ENCODE peak calls at places on chromosomes 7 and 10, in seven cellular contexts. One of them, this sample, is unnamed.

GRCh38 chr10:89233033-89233432 is 18.5 kb downstream of the LIPA start:
- DNase-seq in aorta: no peak
- DNase-seq in cardiac fibroblast: no peak
- DNase-seq in left ventricle myocardium inferior: no peak
- DNase-seq in BE2C: no peak
- DNase-seq in OCI-LY7: no peak
- DNase-seq in tibial nerve: no peak
- DNase-seq in this sample: no peak

GRCh38 chr7:53904355-53904754 is 637.8 kb upstream of the VSTM2A start:
- DNase-seq in aorta: no peak
- DNase-seq in cardiac fibroblast: no peak
- DNase-seq in left ventricle myocardium inferior: no peak
- DNase-seq in BE2C: no peak
- DNase-seq in OCI-LY7: no peak
- DNase-seq in tibial nerve: no peak
- DNase-seq in this sample: no peak

GRCh38 chr10:130747946-130748345 is 563.6 kb downstream of the TCERG1L start:
- DNase-seq in aorta: no peak
- DNase-seq in cardiac fibroblast: no peak
- DNase-seq in left ventricle myocardium inferior: no peak
- DNase-seq in BE2C: no peak
- DNase-seq in OCI-LY7: no peak
- DNase-seq in tibial nerve: no peak
- DNase-seq in this sample: no peak

GRCh38 chr10:59284111-59284975 is 78.0 kb downstream of the FAM13C start:
- DNase-seq in aorta: no peak
- DNase-seq in cardiac fibroblast: no peak
- DNase-seq in left ventricle myocardium inferior: no peak
- DNase-seq in BE2C: no peak
- DNase-seq in OCI-LY7: no peak
- DNase-seq in tibial nerve: no peak
- DNase-seq in this sample: no peak

GRCh38 chr10:129646921-129647320 is 179.9 kb downstream of the MGMT start:
- DNase-seq in aorta: no peak
- DNase-seq in cardiac fibroblast: no peak
- DNase-seq in left ventricle myocardium inferior: no peak
- DNase-seq in BE2C: no peak
- DNase-seq in OCI-LY7: no peak
- DNase-seq in tibial nerve: no peak
- DNase-seq in this sample: no peak

GRCh38 chr10:727162-727790 is 37.8 kb upstream of the DIP2C start:
- DNase-seq in aorta: no peak
- DNase-seq in cardiac fibroblast: no peak
- DNase-seq in left ventricle myocardium inferior: no peak
- DNase-seq in BE2C: no peak
- DNase-seq in OCI-LY7: no peak
- DNase-seq in tibial nerve: no peak
- DNase-seq in this sample: no peak

GRCh38 chr7:139630643-139631519 is 107.4 kb downstream of the CLEC2L start:
- DNase-seq in aorta: no peak
- DNase-seq in cardiac fibroblast: no peak
- DNase-seq in left ventricle myocardium inferior: no peak
- DNase-seq in BE2C: no peak
- DNase-seq in OCI-LY7: no peak
- DNase-seq in tibial nerve: no peak
- DNase-seq in this sample: no peak

GRCh38 chr10:24360286-24361127 is 151.6 kb downstream of the KIAA1217 start:
- DNase-seq in aorta: peak
- DNase-seq in cardiac fibroblast: peak
- DNase-seq in left ventricle myocardium inferior: peak
- DNase-seq in BE2C: peak
- DNase-seq in OCI-LY7: peak
- DNase-seq in tibial nerve: peak
- DNase-seq in this sample: peak

GRCh38 chr10:75180592-75180991 is 30.0 kb upstream of the VDAC2 start:
- DNase-seq in aorta: no peak
- DNase-seq in cardiac fibroblast: peak
- DNase-seq in left ventricle myocardium inferior: no peak
- DNase-seq in BE2C: no peak
- DNase-seq in OCI-LY7: no peak
- DNase-seq in tibial nerve: no peak
- DNase-seq in this sample: no peak

GRCh38 chr7:56291-56913 is 136.0 kb upstream of the FAM20C start:
- DNase-seq in aorta: peak
- DNase-seq in cardiac fibroblast: no peak
- DNase-seq in left ventricle myocardium inferior: no peak
- DNase-seq in BE2C: no peak
- DNase-seq in OCI-LY7: no peak
- DNase-seq in tibial nerve: no peak
- DNase-seq in this sample: peak

GRCh38 chr7:57868771-57869483 is 418.9 kb downstream of the ZNF716 start:
- DNase-seq in aorta: peak
- DNase-seq in cardiac fibroblast: no peak
- DNase-seq in left ventricle myocardium inferior: no peak
- DNase-seq in BE2C: no peak
- DNase-seq in OCI-LY7: no peak
- DNase-seq in tibial nerve: no peak
- DNase-seq in this sample: no peak

GRCh38 chr10:63375458-63375857 is 90.3 kb downstream of the JMJD1C start:
- DNase-seq in aorta: no peak
- DNase-seq in cardiac fibroblast: no peak
- DNase-seq in left ventricle myocardium inferior: no peak
- DNase-seq in BE2C: no peak
- DNase-seq in OCI-LY7: no peak
- DNase-seq in tibial nerve: no peak
- DNase-seq in this sample: no peak

GRCh38 chr10:45063605-45064231 is 63.0 kb downstream of the ZNF22 start:
- DNase-seq in aorta: no peak
- DNase-seq in cardiac fibroblast: no peak
- DNase-seq in left ventricle myocardium inferior: no peak
- DNase-seq in BE2C: no peak
- DNase-seq in OCI-LY7: no peak
- DNase-seq in tibial nerve: no peak
- DNase-seq in this sample: no peak

GRCh38 chr10:12902135-12902572 is 99.4 kb downstream of the CCDC3 start:
- DNase-seq in aorta: no peak
- DNase-seq in cardiac fibroblast: peak
- DNase-seq in left ventricle myocardium inferior: peak
- DNase-seq in BE2C: peak
- DNase-seq in OCI-LY7: peak
- DNase-seq in tibial nerve: peak
- DNase-seq in this sample: peak

GRCh38 chr7:44172803-44173424 is 16.3 kb downstream of the GCK start:
- DNase-seq in aorta: no peak
- DNase-seq in cardiac fibroblast: no peak
- DNase-seq in left ventricle myocardium inferior: no peak
- DNase-seq in BE2C: no peak
- DNase-seq in OCI-LY7: no peak
- DNase-seq in tibial nerve: no peak
- DNase-seq in this sample: no peak

GRCh38 chr10:107814865-107815487 is 650.5 kb upstream of the SORCS1 start:
- DNase-seq in aorta: no peak
- DNase-seq in cardiac fibroblast: peak
- DNase-seq in left ventricle myocardium inferior: no peak
- DNase-seq in BE2C: peak
- DNase-seq in OCI-LY7: peak
- DNase-seq in tibial nerve: peak
- DNase-seq in this sample: peak

GRCh38 chr7:40826419-40827216 is 691.8 kb downstream of the SUGCT start:
- DNase-seq in aorta: no peak
- DNase-seq in cardiac fibroblast: no peak
- DNase-seq in left ventricle myocardium inferior: no peak
- DNase-seq in BE2C: no peak
- DNase-seq in OCI-LY7: no peak
- DNase-seq in tibial nerve: no peak
- DNase-seq in this sample: no peak

GRCh38 chr10:621981-622740 is 67.3 kb downstream of the DIP2C start:
- DNase-seq in aorta: peak
- DNase-seq in cardiac fibroblast: no peak
- DNase-seq in left ventricle myocardium inferior: no peak
- DNase-seq in BE2C: no peak
- DNase-seq in OCI-LY7: no peak
- DNase-seq in tibial nerve: no peak
- DNase-seq in this sample: no peak

GRCh38 chr7:115122388-115122787 is 200.5 kb downstream of the MDFIC start:
- DNase-seq in aorta: no peak
- DNase-seq in cardiac fibroblast: peak
- DNase-seq in left ventricle myocardium inferior: no peak
- DNase-seq in BE2C: no peak
- DNase-seq in OCI-LY7: no peak
- DNase-seq in tibial nerve: no peak
- DNase-seq in this sample: no peak

GRCh38 chr10:122375761-122376160 is 1.3 kb downstream of the PLEKHA1 start:
- DNase-seq in aorta: no peak
- DNase-seq in cardiac fibroblast: no peak
- DNase-seq in left ventricle myocardium inferior: no peak
- DNase-seq in BE2C: no peak
- DNase-seq in OCI-LY7: no peak
- DNase-seq in tibial nerve: no peak
- DNase-seq in this sample: no peak
- H3K4me3 ChIP-seq in aorta: peak
- H3K4me3 ChIP-seq in cardiac fibroblast: peak
- H3K4me3 ChIP-seq in left ventricle myocardium inferior: peak
- H3K4me3 ChIP-seq in BE2C: peak
- H3K4me3 ChIP-seq in OCI-LY7: peak
- H3K4me3 ChIP-seq in tibial nerve: peak
- H3K4me3 ChIP-seq in this sample: no peak

DNA sequence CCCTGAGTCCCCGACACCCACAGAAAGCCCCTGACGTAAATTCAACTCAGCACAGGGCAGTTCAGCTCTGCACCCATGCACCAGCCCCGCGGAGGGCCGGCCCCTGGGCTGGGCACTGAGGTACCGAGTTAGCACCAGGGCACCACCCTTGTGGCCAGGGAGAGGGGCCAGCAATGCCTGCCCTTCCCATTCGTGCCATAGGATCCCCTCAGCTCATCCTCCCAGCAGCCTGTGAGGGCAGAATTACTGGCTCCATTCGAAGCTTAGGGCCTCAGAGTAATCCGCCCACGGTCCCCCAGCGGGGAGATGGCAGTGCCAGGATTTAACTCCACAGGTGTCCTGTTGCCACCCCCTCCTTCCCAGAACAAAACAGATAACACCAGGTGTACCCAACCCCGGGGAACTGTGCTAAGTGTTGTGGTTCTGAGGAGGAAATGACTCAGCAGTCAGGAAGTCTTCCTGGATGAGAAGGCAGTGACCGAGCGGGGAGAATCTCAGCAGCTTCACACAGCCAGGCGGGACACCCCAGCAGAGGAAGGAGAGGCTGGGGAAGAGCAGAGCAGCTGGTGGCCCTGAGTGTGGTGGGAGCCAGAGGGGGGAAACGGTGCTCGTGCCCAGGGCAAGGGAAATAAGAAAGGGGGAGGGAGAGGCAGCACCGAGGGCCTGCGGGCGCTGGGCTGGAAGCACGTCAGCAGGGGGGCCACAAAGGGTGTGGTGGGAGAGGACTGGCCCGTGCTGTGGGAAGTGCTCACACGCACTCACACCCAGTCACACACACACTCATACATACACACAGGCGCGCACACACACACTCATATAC is 59.6 kb upstream of the CHST15 start:
- DNase-seq in aorta: peak
- DNase-seq in cardiac fibroblast: peak
- DNase-seq in left ventricle myocardium inferior: peak
- DNase-seq in BE2C: no peak
- DNase-seq in OCI-LY7: peak
- DNase-seq in tibial nerve: peak
- DNase-seq in this sample: no peak
- H3K4me3 ChIP-seq in aorta: no peak
- H3K4me3 ChIP-seq in cardiac fibroblast: no peak
- H3K4me3 ChIP-seq in left ventricle myocardium inferior: peak
- H3K4me3 ChIP-seq in BE2C: no peak
- H3K4me3 ChIP-seq in OCI-LY7: peak
- H3K4me3 ChIP-seq in tibial nerve: no peak
- H3K4me3 ChIP-seq in this sample: no peak

GRCh38 chr7:99218406-99219184 is 10.7 kb upstream of the KPNA7 start:
- DNase-seq in aorta: no peak
- DNase-seq in cardiac fibroblast: no peak
- DNase-seq in left ventricle myocardium inferior: no peak
- DNase-seq in BE2C: no peak
- DNase-seq in OCI-LY7: no peak
- DNase-seq in tibial nerve: no peak
- DNase-seq in this sample: peak

GRCh38 chr7:99221866-99222265 is 14.0 kb upstream of the KPNA7 start:
- DNase-seq in aorta: no peak
- DNase-seq in cardiac fibroblast: no peak
- DNase-seq in left ventricle myocardium inferior: no peak
- DNase-seq in BE2C: no peak
- DNase-seq in OCI-LY7: no peak
- DNase-seq in tibial nerve: no peak
- DNase-seq in this sample: no peak

GRCh38 chr7:99224263-99224947 is 16.5 kb upstream of the KPNA7 start:
- DNase-seq in aorta: peak
- DNase-seq in cardiac fibroblast: peak
- DNase-seq in left ventricle myocardium inferior: no peak
- DNase-seq in BE2C: peak
- DNase-seq in OCI-LY7: no peak
- DNase-seq in tibial nerve: no peak
- DNase-seq in this sample: no peak

GRCh38 chr7:99219985-99220384 is 12.1 kb upstream of the KPNA7 start:
- DNase-seq in aorta: no peak
- DNase-seq in cardiac fibroblast: no peak
- DNase-seq in left ventricle myocardium inferior: no peak
- DNase-seq in BE2C: peak
- DNase-seq in OCI-LY7: no peak
- DNase-seq in tibial nerve: no peak
- DNase-seq in this sample: no peak

DNA sequence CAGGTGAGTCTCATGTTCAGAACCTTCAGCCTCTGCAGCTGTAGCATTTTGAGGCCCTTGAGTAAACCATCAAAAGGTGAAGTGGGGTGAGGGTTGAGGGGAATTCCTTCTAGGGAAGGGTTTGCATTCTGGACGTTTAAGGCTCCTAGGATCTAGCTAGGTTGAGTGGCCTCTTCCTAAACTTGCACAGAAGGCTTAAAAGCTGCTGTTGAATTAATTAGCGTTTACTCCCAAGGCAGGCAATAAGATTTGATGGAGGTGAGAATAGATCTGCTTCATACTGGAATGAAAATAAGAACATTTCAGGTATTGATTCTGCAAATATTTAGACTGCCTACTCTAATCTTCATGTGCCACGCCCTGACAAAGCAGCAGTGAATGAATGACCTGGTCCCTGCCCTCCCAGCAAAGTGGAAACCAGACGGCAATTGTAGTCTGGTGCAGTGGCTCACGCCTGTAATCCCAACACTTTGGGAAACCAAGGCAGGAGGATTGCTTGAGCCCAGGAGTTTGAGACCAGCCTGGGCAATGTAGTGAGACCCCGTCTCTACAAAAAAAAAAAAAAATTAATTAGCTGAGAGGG is 11.4 kb upstream of the KPNA7 start:
- DNase-seq in aorta: no peak
- DNase-seq in cardiac fibroblast: no peak
- DNase-seq in left ventricle myocardium inferior: no peak
- DNase-seq in BE2C: no peak
- DNase-seq in OCI-LY7: no peak
- DNase-seq in tibial nerve: no peak
- DNase-seq in this sample: no peak
- H3K4me3 ChIP-seq in aorta: no peak
- H3K4me3 ChIP-seq in cardiac fibroblast: no peak
- H3K4me3 ChIP-seq in left ventricle myocardium inferior: no peak
- H3K4me3 ChIP-seq in BE2C: no peak
- H3K4me3 ChIP-seq in OCI-LY7: no peak
- H3K4me3 ChIP-seq in tibial nerve: no peak
- H3K4me3 ChIP-seq in this sample: no peak

GRCh38 chr7:1175967-1176851 is 16.2 kb upstream of the ZFAND2A start:
- DNase-seq in aorta: peak
- DNase-seq in cardiac fibroblast: peak
- DNase-seq in left ventricle myocardium inferior: peak
- DNase-seq in BE2C: peak
- DNase-seq in OCI-LY7: peak
- DNase-seq in tibial nerve: peak
- DNase-seq in this sample: peak
- H3K4me3 ChIP-seq in aorta: no peak
- H3K4me3 ChIP-seq in cardiac fibroblast: no peak
- H3K4me3 ChIP-seq in left ventricle myocardium inferior: peak
- H3K4me3 ChIP-seq in BE2C: peak
- H3K4me3 ChIP-seq in OCI-LY7: peak
- H3K4me3 ChIP-seq in tibial nerve: peak
- H3K4me3 ChIP-seq in this sample: peak